ENCODE peak calls at places on chromosomes 2 and 18, in four cellular contexts. A is psoas muscle; N is naive thymus-derived CD4-positive, alpha-beta T cell; Z is CD8-positive, alpha-beta memory T cell. M is an unnamed sample. For H3K9me3, the result is how much of the 10 kb centered on the place peaks cover.

GRCh38 chr2:219951111-219951510 is 323.7 kb downstream of the SLC4A3 start:
- DNase-seq in A (no peak), N (no peak), Z (no peak), M (no peak)

GRCh38 chr2:159080641-159081040 is 112.2 kb downstream of the TANC1 start:
- DNase-seq in A (no peak), N (no peak), Z (no peak), M (no peak)

GRCh38 chr2:166334800-166335199 is 40.9 kb downstream of the SCN9A start:
- DNase-seq in A (no peak), N (no peak), Z (no peak), M (no peak)

GRCh38 chr2:74894261-74895030 is 60.5 kb downstream of the HK2 start:
- DNase-seq in A (no peak), N (no peak), Z (no peak), M (no peak)

GRCh38 chr2:106638043-106638442 is 150.9 kb downstream of the CD8B2 start:
- DNase-seq in A (no peak), N (no peak), Z (no peak), M (no peak)

GRCh38 chr2:212005077-212005671 is 533.4 kb downstream of the ERBB4 start:
- DNase-seq in A (no peak), N (no peak), Z (no peak), M (no peak)

GRCh38 chr2:124120246-124120645 is 95.2 kb downstream of the CNTNAP5 start:
- DNase-seq in A (no peak), N (no peak), Z (no peak), M (no peak)

GRCh38 chr2:108315408-108316193 is 26.9 kb downstream of the SULT1C2 start:
- DNase-seq in A (no peak), N (no peak), Z (no peak), M (no peak)

GRCh38 chr2:173350383-173350782 is 4.3 kb upstream of the CDCA7 start:
- DNase-seq in A (no peak), N (no peak), Z (no peak), M (no peak)

GRCh38 chr2:164705412-164706167 is 84.3 kb upstream of the GRB14 start:
- DNase-seq in A (no peak), N (no peak), Z (no peak), M (no peak)

GRCh38 chr2:39546409-39546808 is 109.3 kb upstream of the MAP4K3 start:
- DNase-seq in A (no peak), N (no peak), Z (no peak), M (no peak)

GRCh38 chr2:49770919-49771318 is 616.6 kb upstream of the FSHR start:
- DNase-seq in A (no peak), N (no peak), Z (no peak), M (no peak)

GRCh38 chr2:148524519-148524919 is 120.0 kb upstream of the EPC2 start:
- DNase-seq in A (no peak), N (peak), Z (peak), M (peak)

GRCh38 chr2:128449226-128450061 is 130.8 kb upstream of the HS6ST1 start:
- DNase-seq in A (no peak), N (no peak), Z (no peak), M (no peak)

GRCh38 chr18:46344416-46345180 is 240.4 kb downstream of the HAUS1 start:
- DNase-seq in A (no peak), N (no peak), Z (no peak), M (no peak)

GRCh38 chr2:217827430-217828201 is 175.2 kb downstream of the TNS1 start:
- DNase-seq in A (peak), N (no peak), Z (no peak), M (no peak)

GRCh38 chr2:144582651-144583361 is 62.9 kb upstream of the ZEB2 start:
- DNase-seq in A (no peak), N (no peak), Z (no peak), M (no peak)

GRCh38 chr2:148338544-148338943 is 306.0 kb upstream of the EPC2 start:
- DNase-seq in A (no peak), N (no peak), Z (no peak), M (no peak)

GRCh38 chr2:239889641-239890055 is 135.5 kb downstream of the NDUFA10 start:
- DNase-seq in A (no peak), N (no peak), Z (no peak), M (no peak)

GRCh38 chr18:13603304-13604019 is 122.9 kb downstream of the FAM210A start:
- DNase-seq in A (no peak), N (no peak), Z (no peak), M (no peak)

GRCh38 chr18:63878343-63878742 is 9.2 kb upstream of the SERPINB2 start:
- DNase-seq in A (no peak), N (no peak), Z (no peak), M (no peak)

GRCh38 chr2:145740302-145740701 is 1220.4 kb upstream of the ZEB2 start:
- DNase-seq in A (no peak), N (no peak), Z (no peak), M (no peak)

GRCh38 chr18:74013955-74014354 is 133.7 kb downstream of the FBXO15 start:
- DNase-seq in A (no peak), N (no peak), Z (no peak), M (no peak)

GRCh38 chr2:8590940-8591339 is 90.9 kb upstream of the ID2 start:
- DNase-seq in A (no peak), N (no peak), Z (no peak), M (no peak)

GRCh38 chr18:67131498-67131897 is 385.0 kb downstream of the DSEL start:
- DNase-seq in A (no peak), N (no peak), Z (no peak), M (no peak)

GRCh38 chr2:241052677-241053360 is 49.3 kb downstream of the MTERF4 start:
- DNase-seq in A (peak), N (no peak), Z (no peak), M (no peak)

GRCh38 chr2:27086722-27087446 is at the start of gene KHK:
- DNase-seq in A (peak), N (no peak), Z (peak), M (no peak)

GRCh38 chr18:59222341-59222740 is 2.4 kb downstream of the GRP start:
- DNase-seq in A (no peak), N (no peak), Z (no peak), M (no peak)

GRCh38 chr2:31300309-31300708 is 66.4 kb downstream of the EHD3 start:
- DNase-seq in A (no peak), N (no peak), Z (no peak), M (no peak)

GRCh38 chr2:75633620-75634019 is 13.0 kb upstream of the MRPL19 start:
- DNase-seq in A (no peak), N (no peak), Z (no peak), M (no peak)

GRCh38 chr2:239692348-239692747 is 291.5 kb upstream of the HDAC4 start:
- DNase-seq in A (peak), N (no peak), Z (no peak), M (no peak)

GRCh38 chr18:34977787-34978532 is 63.3 kb upstream of the MAPRE2 start:
- DNase-seq in A (peak), N (peak), Z (peak), M (no peak)

GRCh38 chr2:221517362-221518121 is 54.6 kb downstream of the EPHA4 start:
- DNase-seq in A (peak), N (peak), Z (peak), M (peak)

GRCh38 chr2:46179037-46179621 is 118.1 kb upstream of the EPAS1 start:
- DNase-seq in A (peak), N (peak), Z (peak), M (peak)

GRCh38 chr2:206160124-206160806 is 570 bp downstream of the EEF1B2 start:
- DNase-seq in A (no peak), N (no peak), Z (no peak), M (no peak)

GRCh38 chr2:64277101-64277849 is 133.1 kb upstream of the PELI1 start:
- DNase-seq in A (no peak), N (no peak), Z (no peak), M (no peak)

GRCh38 chr18:4789506-4789905 is 334.4 kb upstream of the DLGAP1 start:
- DNase-seq in A (no peak), N (no peak), Z (no peak), M (no peak)
- H3K9me3 ChIP-seq in A (under half), N (under half), Z (under half), M (under half)

GRCh38 chr2:132466428-132467028 is 49.9 kb downstream of the GPR39 start:
- DNase-seq in A (no peak), N (no peak), Z (no peak), M (no peak)
- H3K9me3 ChIP-seq in A (under half), N (under half), Z (under half), M (under half)

DNA sequence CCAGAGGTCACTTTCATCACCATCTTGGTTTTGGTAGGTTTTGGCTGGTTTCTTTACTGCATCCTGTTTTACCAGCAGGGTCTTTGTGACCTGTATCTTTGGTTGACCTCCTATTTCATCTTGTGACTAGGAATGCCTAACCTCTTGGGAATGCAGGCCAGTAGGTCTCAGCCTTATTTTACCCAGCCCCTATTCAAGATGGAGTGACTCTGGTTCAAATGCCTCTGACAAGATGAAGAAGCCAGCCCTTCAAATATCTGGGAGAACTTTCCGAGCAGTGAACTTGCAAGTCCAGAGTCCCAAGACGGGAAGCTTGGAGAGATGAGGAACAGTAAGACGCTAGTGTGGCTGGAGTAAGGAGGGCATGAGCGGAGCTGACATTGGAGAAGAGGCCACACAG is 28.6 kb downstream of the PROKR1 start:
- DNase-seq in A (no peak), N (no peak), Z (no peak), M (no peak)
- H3K9me3 ChIP-seq in A (under half), N (under half), Z (under half), M (under half)

GRCh38 chr2:134410006-134410405 is 156.1 kb downstream of the MGAT5 start:
- DNase-seq in A (no peak), N (no peak), Z (no peak), M (no peak)
- H3K9me3 ChIP-seq in A (under half), N (under half), Z (under half), M (under half)

GRCh38 chr18:29406996-29407395 is 1230.1 kb upstream of the CDH2 start:
- DNase-seq in A (no peak), N (no peak), Z (no peak), M (no peak)
- H3K9me3 ChIP-seq in A (under half), N (under half), Z (under half), M (under half)

DNA sequence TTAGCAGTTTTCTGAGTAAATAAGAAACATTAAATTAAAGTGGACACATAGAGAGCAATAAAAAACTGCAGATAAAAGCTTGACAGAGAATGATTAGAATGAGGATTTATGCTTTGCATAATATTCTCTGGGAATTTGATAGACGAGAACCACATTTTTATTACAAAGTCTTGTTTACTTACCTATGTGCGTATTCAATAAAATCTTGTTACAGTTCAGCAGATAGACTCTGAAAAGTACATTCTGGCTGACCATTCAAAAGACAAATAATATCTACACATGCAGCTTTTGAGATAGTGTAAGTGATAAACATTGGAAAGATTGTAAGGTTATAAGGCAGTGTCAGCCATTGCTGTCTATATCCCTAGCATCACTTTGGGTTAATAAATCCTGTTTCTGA is 381.6 kb downstream of the NYAP2 start:
- DNase-seq in A (no peak), N (no peak), Z (no peak), M (no peak)
- H3K9me3 ChIP-seq in A (under half), N (under half), Z (under half), M (under half)

GRCh38 chr2:140876015-140876414 is 1254.8 kb downstream of the LRP1B start:
- DNase-seq in A (no peak), N (no peak), Z (no peak), M (no peak)
- H3K9me3 ChIP-seq in A (under half), N (under half), Z (under half), M (under half)

GRCh38 chr2:23838970-23839369 is 88.0 kb downstream of the ATAD2B start:
- DNase-seq in A (no peak), N (no peak), Z (no peak), M (no peak)
- H3K9me3 ChIP-seq in A (under half), N (under half), Z (under half), M (under half)

M was measured in T-helper 17 cell.